ENCODE peak calls at places on chromosomes 2 and 18, in four cellular contexts. K, T, S and O are unnamed samples.

GRCh38 chr2:84839851-84840250 is 41.0 kb downstream of the TRABD2A start:
- DNase-seq in K (no peak), T (no peak), S (no peak), O (no peak)

GRCh38 chr2:287471-287885 is 413 bp downstream of the ALKAL2 start:
- DNase-seq in K (peak; percentile 20), T (no peak), S (no peak), O (no peak)

GRCh38 chr2:102660574-102660973 is 41.2 kb downstream of the SLC9A2 start:
- DNase-seq in K (no peak), T (peak; percentile 20), S (no peak), O (peak; percentile 13)

GRCh38 chr2:20421988-20422678 is 24.7 kb upstream of the RHOB start:
- DNase-seq in K (peak; percentile 96), T (no peak), S (no peak), O (no peak)

GRCh38 chr2:3864943-3865664 is 161.7 kb downstream of the DCDC2C start:
- DNase-seq in K (no peak), T (no peak), S (no peak), O (no peak)

GRCh38 chr18:34543940-34544339 is 166.2 kb upstream of the DTNA start:
- DNase-seq in K (no peak), T (no peak), S (no peak), O (no peak)

GRCh38 chr2:150548527-150548926 is 61.1 kb upstream of the RND3 start:
- DNase-seq in K (no peak), T (peak; percentile 16), S (no peak), O (peak; percentile 25)

GRCh38 chr2:164714471-164714870 is 93.2 kb upstream of the GRB14 start:
- DNase-seq in K (no peak), T (no peak), S (no peak), O (no peak)

GRCh38 chr2:216633616-216634316 is 546 bp downstream of the IGFBP2 start:
- DNase-seq in K (no peak), T (peak; percentile 54), S (peak; percentile 7), O (no peak)

GRCh38 chr18:80147418-80148315 is 38.6 kb downstream of the ADNP2 start:
- DNase-seq in K (peak; percentile 88), T (no peak), S (peak; percentile 78), O (peak; percentile 77)